ENCODE peak calls at places on chromosomes 1 and 21, in five cellular contexts. E is K562, Z is SK-N-SH, U is HepG2, T is GM12878. H is an unnamed sample.

GRCh38 chr1:228404107-228404720 is 2.4 kb downstream of the TRIM11 start:
- DNase-seq in E (no peak), T (no peak), Z (no peak), U (no peak), H (no peak)

GRCh38 chr1:11795238-11795890 is 10.4 kb downstream of the MTHFR start:
- DNase-seq in Z (no peak), U (no peak), T (no peak), E (no peak), H (no peak)

GRCh38 chr1:229762891-229763290 is 136.8 kb downstream of the URB2 start:
- DNase-seq in E (no peak), U (no peak), Z (no peak), T (no peak), H (no peak)

GRCh38 chr1:225851810-225852209 is 30.4 kb downstream of the TMEM63A start:
- DNase-seq in U (peak), Z (no peak), E (no peak), T (peak), H (no peak)

GRCh38 chr1:221637641-221638041 is 104.2 kb downstream of the DUSP10 start:
- DNase-seq in U (no peak), T (no peak), E (no peak), Z (no peak), H (no peak)

GRCh38 chr1:94063379-94063778 is 57.6 kb downstream of the ABCA4 start:
- DNase-seq in E (no peak), Z (peak), T (no peak), U (peak), H (peak)

GRCh38 chr1:225973158-225973557 is 26.0 kb downstream of the SDE2 start:
- DNase-seq in T (no peak), U (no peak), E (peak), Z (no peak), H (no peak)

GRCh38 chr21:36005018-36005417 is 55.3 kb downstream of the SETD4 start:
- DNase-seq in E (no peak), U (no peak), T (no peak), Z (no peak), H (no peak)

GRCh38 chr1:155607708-155608107 is 2.3 kb upstream of the MSTO1 start:
- DNase-seq in U (no peak), T (no peak), Z (no peak), E (no peak), H (no peak)

GRCh38 chr1:212044851-212045250 is 9.3 kb downstream of the DTL start:
- DNase-seq in T (no peak), Z (no peak), E (no peak), U (no peak), H (no peak)

GRCh38 chr1:12620142-12620865 is 2.3 kb upstream of the DHRS3 start:
- DNase-seq in T (no peak), Z (no peak), E (no peak), U (no peak), H (no peak)

GRCh38 chr1:47387921-47388509 is 28.1 kb upstream of the FOXE3 start:
- DNase-seq in Z (no peak), E (no peak), T (no peak), U (no peak), H (no peak)

GRCh38 chr1:175863291-175864050 is 120.1 kb upstream of the TNR start:
- DNase-seq in U (no peak), T (no peak), E (no peak), Z (no peak), H (no peak)

GRCh38 chr1:23592209-23592905 is 33.1 kb upstream of the ID3 start:
- DNase-seq in U (no peak), Z (no peak), T (no peak), E (no peak), H (no peak)

GRCh38 chr1:207818971-207819451 is 67.2 kb downstream of the CD46 start:
- DNase-seq in Z (no peak), T (no peak), E (no peak), U (no peak), H (no peak)

GRCh38 chr21:26127918-26128317 is 42.7 kb downstream of the APP start:
- DNase-seq in E (no peak), Z (no peak), T (no peak), U (no peak), H (no peak)

GRCh38 chr1:67211589-67212563 is 45.6 kb downstream of the IL23R start:
- DNase-seq in U (peak), T (no peak), E (no peak), Z (no peak), H (peak)

GRCh38 chr1:91621360-91621759 is 120.7 kb downstream of the CDC7 start:
- DNase-seq in E (no peak), T (no peak), Z (no peak), U (no peak), H (no peak)

GRCh38 chr1:183148599-183148998 is 37.5 kb upstream of the LAMC2 start:
- DNase-seq in U (no peak), Z (no peak), T (no peak), E (no peak), H (no peak)

GRCh38 chr1:8061210-8061609 is 35.1 kb upstream of the ERRFI1 start:
- DNase-seq in U (peak), E (no peak), Z (no peak), T (no peak), H (peak)

GRCh38 chr1:175320804-175321203 is 128.2 kb upstream of the KIAA0040 start:
- DNase-seq in U (no peak), Z (no peak), E (no peak), T (no peak), H (no peak)

GRCh38 chr1:47432071-47433036 is 5.5 kb upstream of the FOXD2 start:
- DNase-seq in Z (peak), E (peak), U (peak), T (peak), H (no peak)

GRCh38 chr1:230163205-230163604 is 96.2 kb downstream of the GALNT2 start:
- DNase-seq in Z (no peak), T (no peak), E (no peak), U (no peak), H (no peak)

GRCh38 chr1:247007511-247008405 is at the start of gene ZNF695:
- DNase-seq in E (peak), T (peak), Z (peak), U (peak), H (peak)

GRCh38 chr1:12196641-12197482 is 30.1 kb downstream of the TNFRSF1B start:
- DNase-seq in Z (no peak), T (no peak), E (no peak), U (peak), H (no peak)

GRCh38 chr1:111505641-111506119 is 2.2 kb upstream of the ADORA3 start:
- DNase-seq in E (no peak), Z (no peak), U (no peak), T (no peak), H (no peak)

GRCh38 chr1:221725683-221726330 is 16.1 kb downstream of the DUSP10 start:
- DNase-seq in E (no peak), U (no peak), T (no peak), Z (no peak), H (no peak)

GRCh38 chr1:70220015-70220414 is 1.2 kb upstream of the SRSF11 start:
- DNase-seq in T (no peak), Z (no peak), U (no peak), E (no peak), H (no peak)
- TF ChIP-seq ZBTB33 in T (no peak), Z (no peak), U (no peak), E (no peak), H (no peak)

DNA sequence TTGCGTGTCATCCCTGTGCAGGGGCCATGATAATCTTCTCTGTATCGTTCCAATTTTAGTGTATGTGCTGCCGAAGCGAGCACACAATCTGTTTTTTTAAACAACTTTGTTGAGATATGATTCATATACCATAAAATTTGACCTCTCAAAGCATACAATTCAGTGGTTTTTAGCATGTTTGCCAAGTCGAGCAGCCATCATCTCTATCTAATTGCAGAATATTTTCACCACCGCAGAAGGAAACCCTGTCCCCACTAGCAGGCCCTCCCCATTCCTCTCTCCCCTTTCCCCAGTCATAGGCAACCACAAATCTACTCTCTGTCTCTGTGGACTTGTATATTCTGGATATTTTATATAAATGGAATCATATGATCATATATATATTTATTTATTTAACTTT is 78.7 kb upstream of the TINAGL1 start:
- DNase-seq in E (no peak), T (no peak), U (no peak), Z (no peak), H (no peak)
- TF ChIP-seq ZBTB33 in E (no peak), T (no peak), U (no peak), Z (no peak), H (no peak)

GRCh38 chr1:21263653-21264225 is 26.5 kb downstream of the ECE1 start:
- DNase-seq in Z (no peak), E (no peak), T (no peak), U (no peak), H (no peak)

GRCh38 chr1:21262282-21263051 is 27.8 kb downstream of the ECE1 start:
- DNase-seq in U (peak), Z (peak), T (no peak), E (peak), H (no peak)

GRCh38 chr1:21263052-21263429 is 27.2 kb downstream of the ECE1 start:
- DNase-seq in U (no peak), E (no peak), Z (no peak), T (no peak), H (no peak)

GRCh38 chr1:21260405-21261129 is 29.7 kb downstream of the ECE1 start:
- DNase-seq in T (no peak), E (no peak), U (no peak), Z (no peak), H (no peak)

GRCh38 chr1:21261551-21262281 is 28.5 kb downstream of the ECE1 start:
- DNase-seq in E (peak), T (no peak), Z (peak), U (no peak), H (peak)
- TF ChIP-seq ZBTB33 in E (no peak), T (no peak), Z (no peak), U (peak), H (no peak)

GRCh38 chr1:158126425-158126824 is 54.3 kb upstream of the CD1D start:
- DNase-seq in U (no peak), T (no peak), Z (no peak), E (no peak), H (no peak)

GRCh38 chr1:158124999-158125398 is 55.7 kb upstream of the CD1D start:
- DNase-seq in T (peak), Z (peak), E (peak), U (peak), H (peak)

GRCh38 chr1:158121604-158122254 is 59.0 kb upstream of the CD1D start:
- DNase-seq in E (peak), T (no peak), Z (peak), U (peak), H (peak)

GRCh38 chr1:158122823-158123390 is 57.8 kb upstream of the CD1D start:
- DNase-seq in U (no peak), T (no peak), E (no peak), Z (no peak), H (no peak)

GRCh38 chr1:158124034-158124433 is 56.7 kb upstream of the CD1D start:
- DNase-seq in T (no peak), E (no peak), U (no peak), Z (no peak), H (no peak)
- TF ChIP-seq ZBTB33 in T (no peak), E (no peak), U (no peak), Z (no peak), H (no peak)